ENCODE peak calls at places on chromosomes 3 and 15, in eight cellular contexts. V is activated T-cell treated with anti-CD3 and anti-CD28 coated beads, Interleukin-2, amount 50 U/mL, for 4 hours; H is T-cell; S is upper lobe of left lung; O is Right ventricle myocardium inferior; N is GM23338; T is naive B cell; E is gastrocnemius medialis. F is an unnamed sample.
A peak's percentile ranks its signal among the peaks of the same experiment; 100 is the strongest.

GRCh38 chr3:71025516-71025915 is 558.0 kb downstream of the FOXP1 start:
- ATAC-seq in V (no peak), H (no peak), S (no peak), O (no peak), N (no peak), T (no peak), E (no peak), F (no peak)

GRCh38 chr3:124492824-124493223 is 237.4 kb upstream of the UMPS start:
- ATAC-seq in V (no peak), H (no peak), S (peak; percentile 51), O (no peak), N (peak; percentile 95), T (no peak), E (peak; percentile 78), F (no peak)

GRCh38 chr3:69309810-69310209 is 76.1 kb downstream of the FRMD4B start:
- ATAC-seq in V (no peak), H (no peak), S (no peak), O (no peak), N (peak; percentile 64), T (no peak), E (no peak), F (no peak)

GRCh38 chr3:54196330-54196975 is 74.1 kb downstream of the CACNA2D3 start:
- ATAC-seq in V (no peak), H (no peak), S (no peak), O (no peak), N (no peak), T (no peak), E (no peak), F (no peak)

GRCh38 chr3:188853896-188854295 is 317.9 kb upstream of the TPRG1 start:
- ATAC-seq in V (no peak), H (no peak), S (no peak), O (peak; percentile 68), N (no peak), T (no peak), E (peak; percentile 31), F (no peak)

GRCh38 chr3:190044974-190045373 is 75.7 kb downstream of the P3H2 start:
- ATAC-seq in V (no peak), H (no peak), S (no peak), O (no peak), N (no peak), T (no peak), E (no peak), F (no peak)

GRCh38 chr15:97684249-97684648 is 276.3 kb upstream of the ARRDC4 start:
- ATAC-seq in V (no peak), H (no peak), S (no peak), O (no peak), N (no peak), T (no peak), E (no peak), F (no peak)

GRCh38 chr15:81195339-81195864 is 1.3 kb upstream of the IL16 start:
- ATAC-seq in V (no peak), H (no peak), S (peak; percentile 27), O (no peak), N (peak; percentile 57), T (no peak), E (no peak), F (peak; percentile 24)

GRCh38 chr3:141250342-141250741 is 18.7 kb downstream of the PXYLP1 start:
- ATAC-seq in V (peak; percentile 50), H (no peak), S (no peak), O (no peak), N (peak; percentile 72), T (no peak), E (no peak), F (no peak)

GRCh38 chr15:43095708-43096347 is 10.0 kb downstream of the UBR1 start:
- ATAC-seq in V (peak; percentile 46), H (no peak), S (no peak), O (no peak), N (no peak), T (no peak), E (no peak), F (no peak)

GRCh38 chr3:177127008-177127407 is 70.3 kb downstream of the TBL1XR1 start:
- ATAC-seq in V (no peak), H (no peak), S (no peak), O (no peak), N (no peak), T (no peak), E (no peak), F (no peak)

GRCh38 chr3:75101329-75102147 is 487.1 kb upstream of the CNTN3 start:
- ATAC-seq in V (no peak), H (no peak), S (no peak), O (no peak), N (peak; percentile 100), T (no peak), E (no peak), F (no peak)

GRCh38 chr3:161253711-161254110 is 32.6 kb downstream of the NMD3 start:
- ATAC-seq in V (no peak), H (no peak), S (no peak), O (no peak), N (no peak), T (no peak), E (no peak), F (no peak)

GRCh38 chr15:100207053-100207452 is 134.7 kb downstream of the ADAMTS17 start:
- ATAC-seq in V (no peak), H (no peak), S (no peak), O (peak; percentile 74), N (peak; percentile 89), T (no peak), E (peak; percentile 58), F (no peak)

GRCh38 chr3:106302451-106303221 is 433.8 kb upstream of the CBLB start:
- ATAC-seq in V (peak; percentile 83), H (peak; percentile 24), S (no peak), O (no peak), N (no peak), T (peak; percentile 65), E (no peak), F (peak; percentile 93)

GRCh38 chr3:55687526-55687925 is 200.4 kb upstream of the WNT5A start:
- ATAC-seq in V (no peak), H (no peak), S (no peak), O (no peak), N (no peak), T (no peak), E (no peak), F (no peak)

GRCh38 chr3:152197451-152197850 is 71.3 kb upstream of the MBNL1 start:
- ATAC-seq in V (peak; percentile 51), H (no peak), S (no peak), O (no peak), N (no peak), T (no peak), E (peak; percentile 65), F (peak; percentile 5)

GRCh38 chr3:145812396-145812795 is 348.6 kb downstream of the PLOD2 start:
- ATAC-seq in V (no peak), H (no peak), S (no peak), O (no peak), N (no peak), T (no peak), E (no peak), F (no peak)

GRCh38 chr3:151919446-151919845 is 46.0 kb downstream of the SUCNR1 start:
- ATAC-seq in V (no peak), H (no peak), S (no peak), O (no peak), N (no peak), T (no peak), E (no peak), F (no peak)

GRCh38 chr3:23826382-23827061 is 20.8 kb downstream of the UBE2E1 start:
- ATAC-seq in V (no peak), H (no peak), S (no peak), O (peak; percentile 26), N (peak; percentile 67), T (no peak), E (peak; percentile 33), F (no peak)

GRCh38 chr15:99015677-99016568 is 8.3 kb upstream of the PGPEP1L start:
- ATAC-seq in V (no peak), H (no peak), S (no peak), O (no peak), N (peak; percentile 32), T (no peak), E (no peak), F (no peak)

GRCh38 chr15:89836255-89837133 is 21.8 kb upstream of the ANPEP start:
- ATAC-seq in V (no peak), H (no peak), S (peak; percentile 72), O (peak; percentile 53), N (no peak), T (no peak), E (peak; percentile 93), F (no peak)

GRCh38 chr3:193686665-193687506 is 93.9 kb downstream of the OPA1 start:
- ATAC-seq in V (no peak), H (no peak), S (no peak), O (no peak), N (no peak), T (no peak), E (no peak), F (no peak)

GRCh38 chr15:38864827-38865604 is 300.4 kb upstream of the RASGRP1 start:
- ATAC-seq in V (no peak), H (no peak), S (peak; percentile 66), O (peak; percentile 91), N (no peak), T (no peak), E (peak; percentile 81), F (no peak)

GRCh38 chr3:15347104-15347736 is 14.8 kb upstream of the SH3BP5 start:
- ATAC-seq in V (no peak), H (peak; percentile 74), S (no peak), O (no peak), N (no peak), T (no peak), E (no peak), F (no peak)

GRCh38 chr15:22810033-22810734 is 23.7 kb downstream of the NIPA1 start:
- ATAC-seq in V (no peak), H (peak; percentile 43), S (no peak), O (no peak), N (peak; percentile 77), T (no peak), E (no peak), F (peak; percentile 73)

GRCh38 chr3:150259526-150260145 is 148.5 kb upstream of the TSC22D2 start:
- ATAC-seq in V (no peak), H (no peak), S (no peak), O (no peak), N (no peak), T (no peak), E (no peak), F (no peak)

GRCh38 chr3:32257641-32258438 is 19.4 kb downstream of the CMTM8 start:
- ATAC-seq in V (no peak), H (peak; percentile 82), S (no peak), O (no peak), N (no peak), T (no peak), E (no peak), F (no peak)

GRCh38 chr3:194278186-194278845 is 72.8 kb downstream of the CPN2 start:
- ATAC-seq in V (no peak), H (no peak), S (no peak), O (no peak), N (no peak), T (no peak), E (no peak), F (no peak)

GRCh38 chr3:46742992-46743391 is 25.3 kb upstream of the PRSS50 start:
- ATAC-seq in V (no peak), H (no peak), S (peak; percentile 66), O (no peak), N (peak; percentile 86), T (no peak), E (no peak), F (no peak)

GRCh38 chr3:105807146-105807545 is 61.7 kb downstream of the CBLB start:
- ATAC-seq in V (no peak), H (no peak), S (no peak), O (no peak), N (no peak), T (no peak), E (no peak), F (no peak)

GRCh38 chr3:9316881-9317341 is 45.9 kb upstream of the THUMPD3 start:
- ATAC-seq in V (no peak), H (no peak), S (no peak), O (peak; percentile 56), N (peak; percentile 88), T (no peak), E (peak; percentile 27), F (no peak)

GRCh38 chr3:98777801-98778220 is 14.7 kb downstream of the ST3GAL6 start:
- ATAC-seq in V (no peak), H (no peak), S (no peak), O (peak; percentile 33), N (no peak), T (no peak), E (no peak), F (no peak)

GRCh38 chr3:183481582-183481981 is 53.2 kb upstream of the MCF2L2 start:
- ATAC-seq in V (peak; percentile 85), H (no peak), S (no peak), O (no peak), N (no peak), T (no peak), E (peak; percentile 54), F (no peak)

F was measured in stimulated activated memory B cell treated with anti-CD40 and anti-IgM and Interleukin-4, amounts not matched to agents 10 μg/mL and 1 μg/mL and 100 μg/mL, for 72 hours.